ENCODE peak calls at places on chromosomes 11 and 22, in seven cellular contexts. M is HAP-1; I is transverse colon; E is astrocyte of the hippocampus; R is AG10803; Q is fibroblast of mammary gland; L is stimulated activated CD4-positive, alpha-beta T cell treated with anti-CD3 and anti-CD28 coated beads, Interleukin-4, amount 100 ng/mL, for 1 hour. V is an unnamed sample.

GRCh38 chr11:37643968-37644367 is 1045.9 kb upstream of the RAG2 start:
- DNase-seq in E (no peak), I (no peak), Q (no peak), R (no peak), L (no peak), M (no peak), V (no peak)

GRCh38 chr11:57751676-57752253 is at the start of gene BTBD18:
- DNase-seq in I (peak), L (no peak), E (peak), Q (peak), M (peak), R (peak), V (peak)

GRCh38 chr11:12239396-12240298 is 129.3 kb downstream of the MICAL2 start:
- DNase-seq in R (no peak), E (peak), Q (no peak), M (no peak), I (no peak), L (no peak), V (no peak)

GRCh38 chr11:66190776-66191175 is 77.7 kb upstream of the RAB1B start:
- DNase-seq in I (peak), M (no peak), Q (no peak), L (no peak), R (no peak), E (no peak), V (no peak)

GRCh38 chr22:41905411-41906202 is 9.3 kb downstream of the SHISA8 start:
- DNase-seq in M (no peak), L (no peak), R (no peak), I (no peak), Q (no peak), E (no peak), V (no peak)

GRCh38 chr11:95831198-95831883 is 41.0 kb downstream of the CEP57 start:
- DNase-seq in R (peak), M (no peak), E (peak), L (no peak), Q (peak), I (no peak), V (no peak)

GRCh38 chr11:75166791-75167190 is 15.9 kb downstream of the SLCO2B1 start:
- DNase-seq in M (no peak), R (no peak), Q (no peak), L (no peak), I (no peak), E (no peak), V (no peak)

GRCh38 chr11:46260161-46260560 is 17.3 kb upstream of the CREB3L1 start:
- DNase-seq in E (no peak), Q (no peak), I (no peak), R (no peak), M (no peak), L (no peak), V (no peak)

GRCh38 chr11:118572914-118573550 is 823 bp downstream of the ARCN1 start:
- DNase-seq in M (no peak), R (peak), Q (peak), I (no peak), L (no peak), E (peak), V (peak)

GRCh38 chr11:123547180-123547579 is 107.2 kb downstream of the SCN3B start:
- DNase-seq in R (no peak), L (no peak), Q (no peak), M (no peak), E (no peak), I (no peak), V (no peak)

GRCh38 chr11:59776210-59777066 is 21.3 kb downstream of the STX3 start:
- DNase-seq in I (no peak), Q (peak), R (no peak), M (no peak), E (peak), L (no peak), V (no peak)

GRCh38 chr11:128802358-128802981 is 64.6 kb downstream of the KCNJ1 start:
- DNase-seq in R (no peak), L (no peak), M (peak), I (no peak), E (peak), Q (no peak), V (peak)

GRCh38 chr22:29187831-29188230 is 17.9 kb upstream of the EMID1 start:
- DNase-seq in Q (no peak), I (no peak), L (no peak), E (no peak), M (no peak), R (peak), V (no peak)

GRCh38 chr22:17910561-17911311 is 113.6 kb downstream of the MICAL3 start:
- DNase-seq in Q (peak), E (peak), R (peak), L (no peak), I (peak), M (peak), V (peak)